ENCODE peak calls at places on chromosomes 12 and 14, in four cellular contexts. W, K, C and R are unnamed samples. For H3K9me3, the result is how much of the 10 kb centered on the place peaks cover.

GRCh38 chr12:13001725-13002040 is 1.6 kb upstream of the HEBP1 start:
- DNase-seq in W (no peak), K (no peak), C (no peak), R (no peak)

GRCh38 chr14:105891221-105891602 is 364.8 kb downstream of the TMEM121 start:
- DNase-seq in W (no peak), K (no peak), C (no peak), R (no peak)

GRCh38 chr12:108282676-108283075 is 56.4 kb downstream of the CMKLR1 start:
- DNase-seq in W (no peak), K (no peak), C (no peak), R (no peak)

GRCh38 chr12:117261267-117261666 is 71.0 kb upstream of the FBXO21 start:
- DNase-seq in W (peak), K (peak), C (no peak), R (no peak)

GRCh38 chr12:68235576-68235975 is 10.0 kb upstream of the IL26 start:
- DNase-seq in W (no peak), K (no peak), C (no peak), R (no peak)

GRCh38 chr14:52241102-52241793 is 26.2 kb upstream of the PTGDR start:
- DNase-seq in W (no peak), K (no peak), C (no peak), R (no peak)

GRCh38 chr12:14723763-14724162 is 27.4 kb upstream of the GUCY2C start:
- DNase-seq in W (no peak), K (peak), C (peak), R (peak)

GRCh38 chr14:29156096-29156495 is 389.5 kb downstream of the FOXG1 start:
- DNase-seq in W (no peak), K (no peak), C (no peak), R (no peak)

DNA sequence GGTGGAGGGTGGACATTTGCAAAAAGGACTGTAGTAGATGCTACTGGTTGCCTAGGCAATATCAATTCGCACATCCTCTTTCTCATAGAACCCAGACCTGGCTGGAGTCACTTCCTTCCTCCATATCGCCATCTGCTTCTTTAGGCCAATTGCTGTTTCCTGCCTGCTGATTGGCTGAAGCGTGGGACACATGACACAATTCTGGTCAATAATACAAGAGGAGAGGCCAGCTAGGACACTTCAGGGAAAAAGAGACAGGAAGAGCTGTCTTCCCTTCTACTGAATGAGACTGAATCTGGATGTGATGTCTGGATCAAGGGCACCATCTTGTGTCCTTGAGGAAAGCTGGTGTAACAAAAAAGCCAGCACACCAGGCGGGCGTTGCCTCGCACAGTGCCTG is 53.8 kb downstream of the TRPV4 start:
- DNase-seq in W (no peak), K (no peak), C (peak), R (peak)
- TF ChIP-seq TCF7L2 in W (no peak), K (no peak), C (no peak), R (no peak)

DNA sequence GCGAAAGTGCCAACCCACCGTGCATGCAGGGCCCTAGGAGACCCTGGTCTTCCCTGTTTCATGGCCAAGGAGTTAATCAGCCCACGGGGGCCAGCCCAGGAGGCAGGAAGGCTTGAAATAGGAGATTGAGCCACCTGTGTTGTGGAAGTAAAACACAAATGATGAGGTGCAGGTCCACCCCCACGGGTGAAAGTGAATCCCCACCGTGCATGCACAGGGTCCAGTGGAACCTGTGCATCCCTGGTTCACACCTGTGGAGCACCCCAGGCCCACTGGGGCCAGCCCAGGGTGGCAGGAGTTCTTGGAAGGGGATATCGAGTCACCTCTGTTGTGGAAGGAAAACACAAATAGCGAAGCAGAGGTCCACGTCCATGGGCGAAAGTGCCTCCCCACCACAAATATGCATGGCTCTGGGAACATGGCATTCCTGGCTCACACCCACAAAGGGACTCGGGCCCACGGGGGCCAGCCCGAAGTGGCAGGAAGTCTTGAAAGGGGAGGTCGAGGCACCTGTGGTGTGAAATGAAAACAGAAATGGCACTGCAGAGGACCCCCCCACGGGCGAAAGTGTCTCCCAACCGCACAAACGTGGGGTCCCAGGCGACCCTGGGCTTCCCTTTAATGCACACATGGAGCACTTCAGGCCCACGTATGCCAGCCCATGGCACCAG is 381.5 kb downstream of the ALG10 start:
- DNase-seq in W (no peak), K (no peak), C (no peak), R (no peak)
- H3K9me3 ChIP-seq in W (under half), K (under half), C (half or more), R (under half)

GRCh38 chr12:109578330-109578927 is 4.8 kb downstream of the MVK start:
- DNase-seq in W (no peak), K (no peak), C (no peak), R (no peak)
- TF ChIP-seq TCF7L2 in W (no peak), K (no peak), C (no peak), R (no peak)

GRCh38 chr12:11150832-11151231 is 16.4 kb upstream of the TAS2R30 start:
- DNase-seq in W (no peak), K (no peak), C (no peak), R (no peak)

GRCh38 chr12:11154400-11154925 is 16.5 kb upstream of the SMIM10L1 start:
- DNase-seq in W (no peak), K (no peak), C (no peak), R (no peak)

GRCh38 chr12:11147420-11147819 is 13.0 kb upstream of the TAS2R30 start:
- DNase-seq in W (no peak), K (no peak), C (no peak), R (no peak)

DNA sequence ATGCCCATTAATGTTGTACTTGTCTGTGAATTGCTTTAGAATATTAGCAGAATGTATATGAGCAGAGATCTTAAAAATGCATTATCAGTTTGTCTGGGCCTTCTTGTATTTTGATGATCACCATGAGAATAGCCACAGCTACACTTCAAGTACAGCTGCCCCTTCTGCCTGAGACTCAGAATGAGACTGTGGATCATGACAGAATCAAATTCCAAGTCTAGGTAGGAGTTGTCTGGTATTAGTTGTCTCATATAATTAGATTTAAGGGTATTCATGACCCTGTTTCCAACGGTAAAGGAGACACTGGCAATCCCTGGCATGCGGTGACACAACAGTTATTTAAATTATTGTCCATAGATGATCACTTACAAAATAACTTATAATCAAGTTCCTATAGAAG is 18.3 kb upstream of the SMIM10L1 start:
- DNase-seq in W (no peak), K (no peak), C (no peak), R (no peak)
- H3K9me3 ChIP-seq in W (under half), K (under half), C (under half), R (under half)